ENCODE peak calls at places on chromosomes 1 and 21, in eight cellular contexts. J is kidney glomerular epithelial cell; L is WTC11; B is renal cortical epithelial cell; O is HS-5; D is neural crest cell; U is activated T-cell treated with anti-CD3 and anti-CD28 coated beads, Interleukin-2, amount 50 U/mL, for 1 hour; V is keratinocyte. Q is an unnamed sample.

GRCh38 chr1:156706647-156707008 is 1.2 kb upstream of the CRABP2 start:
- DNase-seq in U (peak), O (no peak), J (no peak), B (no peak), L (peak), D (no peak), V (no peak), Q (peak)

GRCh38 chr21:44557491-44558328 is 885 bp downstream of the KRTAP10-3 start:
- DNase-seq in V (no peak), L (no peak), D (no peak), B (no peak), O (no peak), J (no peak), U (no peak), Q (no peak)

GRCh38 chr1:109756848-109757521 is 6.7 kb downstream of the EPS8L3 start:
- DNase-seq in L (no peak), B (no peak), J (no peak), V (no peak), D (no peak), O (no peak), U (peak), Q (no peak)

GRCh38 chr1:88935522-88936222 is 44.3 kb upstream of the GTF2B start:
- DNase-seq in L (no peak), D (peak), B (peak), V (no peak), J (peak), U (no peak), O (no peak), Q (no peak)

GRCh38 chr1:181674617-181675016 is 191.3 kb downstream of the CACNA1E start:
- DNase-seq in O (no peak), D (no peak), V (no peak), B (no peak), L (no peak), U (no peak), J (no peak), Q (no peak)

GRCh38 chr1:204746838-204747442 is 61.4 kb upstream of the LRRN2 start:
- DNase-seq in L (peak), V (no peak), D (peak), J (peak), O (no peak), U (peak), B (peak), Q (peak)

GRCh38 chr21:32753818-32754610 is 17.5 kb downstream of the PAXBP1 start:
- DNase-seq in J (no peak), D (no peak), L (no peak), B (peak), V (no peak), O (no peak), U (no peak), Q (no peak)

GRCh38 chr21:13937236-13937635 is 273.5 kb downstream of the LIPI start:
- DNase-seq in B (no peak), U (no peak), L (no peak), J (no peak), O (no peak), V (no peak), D (no peak), Q (no peak)

GRCh38 chr1:223707270-223708000 is 4.9 kb upstream of the CAPN2 start:
- DNase-seq in B (peak), D (no peak), V (peak), L (no peak), J (peak), U (no peak), O (peak), Q (peak)

GRCh38 chr1:1371741-1372711 is 3.0 kb downstream of the AURKAIP1 start:
- DNase-seq in U (peak), V (no peak), O (no peak), J (peak), D (peak), L (peak), B (no peak), Q (peak)

GRCh38 chr1:51916587-51917405 is 38.3 kb upstream of the NRDC start:
- DNase-seq in V (no peak), U (no peak), D (no peak), O (no peak), L (no peak), J (no peak), B (no peak), Q (no peak)

GRCh38 chr1:183180213-183180612 is 5.9 kb upstream of the LAMC2 start:
- DNase-seq in O (no peak), D (no peak), V (no peak), U (no peak), B (peak), L (no peak), J (peak), Q (peak)

GRCh38 chr1:100249155-100249536 is 488 bp downstream of the DBT start:
- DNase-seq in U (no peak), J (no peak), V (no peak), B (no peak), O (no peak), D (no peak), L (no peak), Q (no peak)

GRCh38 chr1:27522148-27522859 is 32.3 kb upstream of the WASF2 start:
- DNase-seq in O (no peak), V (peak), D (no peak), L (no peak), B (no peak), U (peak), J (no peak), Q (peak)

GRCh38 chr1:209808059-209808494 is 2.1 kb upstream of the IRF6 start:
- DNase-seq in D (no peak), V (no peak), L (no peak), U (no peak), J (peak), O (peak), B (peak), Q (peak)

GRCh38 chr1:198734323-198735008 is 95.6 kb downstream of the PTPRC start:
- DNase-seq in L (no peak), B (peak), O (no peak), J (no peak), U (no peak), V (no peak), D (no peak), Q (no peak)

GRCh38 chr1:50832167-50832566 is 127.9 kb downstream of the FAF1 start:
- DNase-seq in L (no peak), B (no peak), V (no peak), J (no peak), O (no peak), D (no peak), U (no peak), Q (no peak)

GRCh38 chr1:205287076-205287475 is 34.5 kb downstream of the NUAK2 start:
- DNase-seq in O (no peak), B (no peak), V (no peak), U (no peak), L (no peak), J (no peak), D (no peak), Q (no peak)

GRCh38 chr1:155968670-155969069 is 9.7 kb downstream of the ARHGEF2 start:
- DNase-seq in J (no peak), L (no peak), D (no peak), V (no peak), U (no peak), O (no peak), B (no peak), Q (peak)

GRCh38 chr1:226946841-226947240 is 6.7 kb downstream of the COQ8A start:
- DNase-seq in U (no peak), V (no peak), J (no peak), L (no peak), B (no peak), D (no peak), O (no peak), Q (no peak)

GRCh38 chr1:25694167-25694566 is 77.6 kb downstream of the MAN1C1 start:
- DNase-seq in D (no peak), U (no peak), J (no peak), O (no peak), V (no peak), L (no peak), B (no peak), Q (no peak)

GRCh38 chr1:54463259-54464030 is 57.3 kb upstream of the SSBP3 start:
- DNase-seq in V (no peak), O (no peak), U (no peak), J (no peak), B (no peak), D (no peak), L (no peak), Q (no peak)

GRCh38 chr1:226404063-226404903 is 3.6 kb downstream of the PARP1 start:
- DNase-seq in B (peak), U (no peak), L (no peak), O (peak), D (no peak), V (no peak), J (no peak), Q (no peak)

GRCh38 chr1:200486634-200487033 is 76.8 kb upstream of the ZNF281 start:
- DNase-seq in B (no peak), J (no peak), V (no peak), U (no peak), L (no peak), D (no peak), O (no peak), Q (no peak)

GRCh38 chr21:41832230-41833137 is 46.7 kb downstream of the PRDM15 start:
- DNase-seq in V (peak), D (no peak), O (no peak), L (no peak), J (no peak), U (no peak), B (no peak), Q (no peak)

GRCh38 chr1:29621826-29622435 is 385.6 kb downstream of the PTPRU start:
- DNase-seq in D (no peak), B (no peak), L (no peak), V (no peak), U (no peak), J (no peak), O (no peak), Q (no peak)

GRCh38 chr21:42381347-42381984 is 14.4 kb downstream of the TMPRSS3 start:
- DNase-seq in D (no peak), B (peak), U (peak), J (no peak), L (peak), O (no peak), V (no peak), Q (no peak)

GRCh38 chr1:52238474-52238873 is 96.6 kb downstream of the ZFYVE9 start:
- DNase-seq in J (peak), U (no peak), B (peak), D (no peak), V (peak), L (no peak), O (peak), Q (no peak)

GRCh38 chr1:12600880-12601633 is 17.0 kb downstream of the DHRS3 start:
- DNase-seq in U (peak), O (no peak), J (peak), D (no peak), B (no peak), V (no peak), L (peak), Q (no peak)

GRCh38 chr1:8182034-8182761 is 135.7 kb upstream of the SLC45A1 start:
- DNase-seq in V (no peak), J (no peak), U (no peak), O (no peak), D (no peak), L (no peak), B (peak), Q (no peak)

GRCh38 chr1:213381572-213382084 is 330.6 kb downstream of the RPS6KC1 start:
- DNase-seq in V (no peak), L (no peak), U (no peak), B (peak), D (no peak), O (no peak), J (no peak), Q (peak)

GRCh38 chr1:178633068-178633467 is 92.0 kb upstream of the RALGPS2 start:
- DNase-seq in D (no peak), U (no peak), V (peak), B (peak), L (no peak), J (peak), O (peak), Q (no peak)

GRCh38 chr21:29190920-29191319 is 60.5 kb downstream of the MAP3K7CL start:
- DNase-seq in D (no peak), O (no peak), U (no peak), L (no peak), B (peak), J (no peak), V (no peak), Q (no peak)

GRCh38 chr1:226520640-226521355 is 27.8 kb upstream of the STUM start:
- DNase-seq in V (no peak), U (no peak), B (no peak), L (peak), D (no peak), J (no peak), O (no peak), Q (no peak)

Q was measured in right cardiac atrium.